ENCODE peak calls at places on chromosomes 5 and 9, in six cellular contexts. H is keratinocyte; J is left lung; Q is coronary artery; M is esophagus squamous epithelium; X is CD8-positive, alpha-beta T cell. V is an unnamed sample.

GRCh38 chr9:85332487-85332886 is 409.3 kb downstream of the AGTPBP1 start:
- DNase-seq in J (no peak), Q (no peak), X (no peak), H (no peak), M (no peak), V (peak)

GRCh38 chr5:138626333-138626944 is 51.2 kb upstream of the HSPA9 start:
- DNase-seq in Q (no peak), H (no peak), X (no peak), J (no peak), M (no peak), V (no peak)

GRCh38 chr5:9947231-9947693 is 302.4 kb downstream of the ATPSCKMT start:
- DNase-seq in J (no peak), X (no peak), Q (no peak), M (no peak), H (no peak), V (no peak)

GRCh38 chr5:179368806-179369529 is 23.7 kb upstream of the ADAMTS2 start:
- DNase-seq in H (no peak), M (no peak), J (peak), Q (no peak), X (no peak), V (no peak)

GRCh38 chr9:91246842-91247241 is 114.9 kb downstream of the AUH start:
- DNase-seq in J (no peak), M (no peak), X (no peak), H (no peak), Q (no peak), V (no peak)

GRCh38 chr9:129285382-129285781 is 107.3 kb upstream of the IER5L start:
- DNase-seq in H (no peak), Q (no peak), X (no peak), M (no peak), J (peak), V (no peak)

GRCh38 chr9:93828331-93829097 is 126.6 kb downstream of the BARX1 start:
- DNase-seq in J (no peak), H (no peak), M (no peak), Q (peak), X (no peak), V (no peak)

GRCh38 chr5:74124826-74125225 is 498.8 kb downstream of the ARHGEF28 start:
- DNase-seq in Q (no peak), M (no peak), H (no peak), X (no peak), J (no peak), V (no peak)

GRCh38 chr9:81557957-81558791 is 131.2 kb downstream of the TLE1 start:
- DNase-seq in Q (no peak), J (no peak), M (no peak), X (no peak), H (no peak), V (no peak)

GRCh38 chr9:114221706-114222465 is 66.5 kb downstream of the COL27A1 start:
- DNase-seq in Q (no peak), H (no peak), M (no peak), X (no peak), J (no peak), V (no peak)

GRCh38 chr9:127566351-127567001 is 45.6 kb upstream of the STXBP1 start:
- DNase-seq in Q (no peak), M (no peak), J (peak), H (peak), X (no peak), V (no peak)

GRCh38 chr5:50595199-50595598 is 71.2 kb upstream of the PARP8 start:
- DNase-seq in H (peak), Q (no peak), J (no peak), M (no peak), X (no peak), V (no peak)

GRCh38 chr5:177397875-177398390 is 2.5 kb downstream of the PFN3 start:
- DNase-seq in X (no peak), H (no peak), M (no peak), Q (no peak), J (no peak), V (no peak)

GRCh38 chr9:71916834-71917534 is 5.5 kb downstream of the C9orf85 start:
- DNase-seq in J (no peak), H (no peak), M (no peak), X (no peak), Q (no peak), V (no peak)

GRCh38 chr5:96729156-96729555 is 67.0 kb downstream of the CAST start:
- DNase-seq in J (no peak), Q (no peak), M (no peak), X (no peak), H (no peak), V (no peak)

GRCh38 chr5:132459031-132459982 is 31.3 kb downstream of the IRF1 start:
- DNase-seq in Q (no peak), X (no peak), M (no peak), H (no peak), J (peak), V (no peak)

GRCh38 chr9:105007143-105007542 is 79.2 kb upstream of the ABCA1 start:
- DNase-seq in M (no peak), H (peak), Q (no peak), J (peak), X (no peak), V (no peak)

GRCh38 chr9:77735515-77735914 is 87.4 kb upstream of the GNA14 start:
- DNase-seq in J (no peak), X (no peak), Q (no peak), M (no peak), H (no peak), V (no peak)

GRCh38 chr5:133360693-133361479 is 251.5 kb downstream of the FSTL4 start:
- DNase-seq in Q (no peak), H (no peak), J (no peak), X (no peak), M (no peak), V (no peak)

GRCh38 chr5:122354293-122354692 is 42.3 kb downstream of the SNCAIP start:
- DNase-seq in H (no peak), Q (no peak), J (no peak), X (no peak), M (no peak), V (no peak)

GRCh38 chr5:89967806-89968444 is 441.6 kb downstream of the CETN3 start:
- DNase-seq in Q (no peak), M (no peak), X (no peak), H (no peak), J (no peak), V (no peak)

GRCh38 chr5:14420136-14420808 is 161.3 kb upstream of the OTULINL start:
- DNase-seq in M (no peak), Q (no peak), X (no peak), H (no peak), J (no peak), V (no peak)

GRCh38 chr5:140214831-140215230 is 39.8 kb downstream of the CYSTM1 start:
- DNase-seq in Q (no peak), X (no peak), H (no peak), J (no peak), M (no peak), V (no peak)

GRCh38 chr5:124704594-124705284 is 41.7 kb downstream of the ZNF608 start:
- DNase-seq in X (no peak), H (no peak), J (no peak), Q (no peak), M (no peak), V (no peak)

GRCh38 chr9:118038713-118039112 is 334.5 kb downstream of the TLR4 start:
- DNase-seq in M (no peak), X (no peak), J (no peak), Q (no peak), H (no peak), V (no peak)

GRCh38 chr9:2664675-2665065 is 43.1 kb downstream of the VLDLR start:
- DNase-seq in H (no peak), J (no peak), Q (no peak), X (no peak), M (no peak), V (no peak)

GRCh38 chr9:114125614-114126013 is 26.5 kb upstream of the KIF12 start:
- DNase-seq in H (no peak), J (no peak), Q (no peak), M (no peak), X (no peak), V (no peak)

DNA sequence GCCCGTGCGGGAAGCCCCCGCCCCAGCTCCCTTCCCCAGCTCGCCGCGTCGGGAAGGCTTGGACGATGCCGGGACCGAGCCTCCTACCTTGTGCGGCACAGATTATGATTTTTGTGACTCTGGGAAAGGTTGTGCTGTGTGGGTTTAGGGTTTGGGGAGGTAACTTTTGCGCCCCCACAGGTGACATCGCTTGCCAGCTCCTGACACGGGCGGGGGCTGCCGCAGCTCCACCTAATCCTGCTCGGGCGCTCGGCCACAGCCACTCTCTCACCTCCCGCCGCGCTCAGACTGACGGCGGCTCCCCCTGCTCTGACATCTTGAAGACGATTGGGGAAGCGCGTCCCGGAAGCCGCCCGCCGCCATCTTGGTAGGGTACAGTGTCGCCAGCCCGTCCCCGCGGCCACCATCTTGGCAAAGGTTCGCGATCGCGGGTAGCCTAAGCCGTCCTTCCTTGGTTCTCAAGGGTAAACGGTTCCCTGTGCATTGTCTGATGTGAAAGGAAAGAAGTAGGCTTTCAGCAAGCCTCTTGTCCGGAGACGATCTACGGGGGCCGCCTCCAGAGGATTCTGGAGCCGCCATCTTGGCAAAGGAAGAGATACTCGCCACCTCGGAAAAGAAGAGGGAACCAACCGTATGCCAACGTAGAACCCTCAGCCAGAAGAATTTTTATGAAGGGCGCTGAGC is 1.7 kb upstream of the NR3C1 start:
- DNase-seq in J (peak), Q (peak), H (no peak), X (peak), M (peak), V (peak)
- TF ChIP-seq CTCF in J (no peak), Q (no peak), H (no peak), X (peak), M (no peak), V (no peak)

GRCh38 chr9:120928720-120929389 is 2.3 kb upstream of the TRAF1 start:
- DNase-seq in J (peak), X (peak), Q (peak), M (peak), H (no peak), V (peak)
- TF ChIP-seq CTCF in J (peak), X (no peak), Q (no peak), M (no peak), H (no peak), V (no peak)

DNA sequence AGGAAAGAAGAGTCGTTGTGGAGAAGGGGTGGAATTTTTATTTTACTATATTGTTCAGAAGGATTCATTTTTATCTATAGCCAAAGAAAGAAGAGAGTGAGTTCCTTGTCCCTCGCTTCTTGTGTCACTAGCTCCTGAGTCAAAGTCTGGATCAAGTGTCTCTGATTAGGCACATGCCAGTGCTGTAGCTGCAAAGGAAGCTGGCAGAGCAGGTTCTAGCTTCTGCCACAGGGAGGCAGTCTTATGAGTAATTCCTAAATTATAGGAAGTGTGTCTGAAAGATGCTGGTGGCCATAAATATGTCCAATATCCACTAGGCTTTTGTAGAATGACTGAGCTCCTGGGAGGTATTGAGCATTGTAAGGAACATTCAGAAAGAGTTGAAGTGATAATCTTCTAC is 84.7 kb downstream of the DOCK2 start:
- DNase-seq in M (no peak), J (no peak), X (no peak), Q (no peak), H (no peak), V (no peak)
- TF ChIP-seq CTCF in M (no peak), J (no peak), X (no peak), Q (no peak), H (no peak), V (no peak)

GRCh38 chr5:35183243-35183955 is 46.9 kb downstream of the PRLR start:
- DNase-seq in X (no peak), M (no peak), Q (no peak), H (no peak), J (no peak), V (peak)
- TF ChIP-seq CTCF in X (no peak), M (peak), Q (peak), H (peak), J (no peak), V (peak)

GRCh38 chr5:38253759-38254158 is 4.6 kb upstream of the EGFLAM start:
- DNase-seq in Q (no peak), M (no peak), H (no peak), J (no peak), X (no peak), V (no peak)

GRCh38 chr5:38258037-38258318 is 381 bp upstream of the EGFLAM start:
- DNase-seq in M (no peak), Q (no peak), X (no peak), J (no peak), H (no peak), V (no peak)

GRCh38 chr5:38259062-38259857 is 901 bp downstream of the EGFLAM start:
- DNase-seq in X (no peak), H (no peak), Q (no peak), M (no peak), J (no peak), V (no peak)

GRCh38 chr5:38257236-38258036 is 923 bp upstream of the EGFLAM start:
- DNase-seq in M (no peak), H (no peak), J (no peak), X (no peak), Q (no peak), V (peak)

GRCh38 chr5:38258319-38259061 is at the start of gene EGFLAM:
- DNase-seq in M (no peak), H (no peak), X (no peak), J (no peak), Q (no peak), V (peak)
- TF ChIP-seq CTCF in M (no peak), H (no peak), X (no peak), J (no peak), Q (no peak), V (no peak)

DNA sequence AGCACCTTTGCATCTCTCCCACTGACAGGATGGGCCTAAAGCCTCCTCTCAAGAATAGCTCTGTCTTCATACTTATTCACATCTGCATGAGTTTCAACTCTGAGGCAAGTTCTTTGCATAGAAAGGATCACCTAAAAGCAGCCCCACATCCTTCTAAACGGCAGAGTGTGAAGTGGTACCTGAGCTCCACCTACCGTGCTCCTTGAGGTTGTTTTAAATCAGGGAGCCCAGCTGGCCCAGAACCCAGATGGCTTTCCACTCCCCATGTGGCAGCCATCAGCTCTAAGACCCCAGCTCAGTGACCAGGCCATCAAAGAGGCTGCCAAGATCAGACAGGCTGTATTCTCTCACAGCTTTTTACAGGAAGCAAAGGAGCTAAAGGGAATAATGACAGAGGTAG is 299.3 kb downstream of the RASEF start:
- DNase-seq in H (no peak), M (no peak), Q (no peak), J (no peak), X (no peak), V (no peak)
- TF ChIP-seq CTCF in H (no peak), M (no peak), Q (no peak), J (no peak), X (no peak), V (no peak)

GRCh38 chr5:6634327-6634713 is 1.1 kb downstream of the SRD5A1 start:
- DNase-seq in M (no peak), J (no peak), X (no peak), Q (no peak), H (no peak), V (no peak)

GRCh38 chr5:6632931-6633468 is at the start of the genes NSUN2 and SRD5A1:
- DNase-seq in X (peak), J (peak), Q (peak), H (peak), M (peak), V (peak)

GRCh38 chr5:6631441-6631840 is 1.4 kb downstream of the NSUN2 start:
- DNase-seq in M (no peak), H (no peak), Q (no peak), X (no peak), J (no peak), V (no peak)

GRCh38 chr5:6633469-6634326 is 458 bp downstream of the SRD5A1 start:
- DNase-seq in Q (peak), J (peak), X (peak), M (no peak), H (no peak), V (peak)

DNA sequence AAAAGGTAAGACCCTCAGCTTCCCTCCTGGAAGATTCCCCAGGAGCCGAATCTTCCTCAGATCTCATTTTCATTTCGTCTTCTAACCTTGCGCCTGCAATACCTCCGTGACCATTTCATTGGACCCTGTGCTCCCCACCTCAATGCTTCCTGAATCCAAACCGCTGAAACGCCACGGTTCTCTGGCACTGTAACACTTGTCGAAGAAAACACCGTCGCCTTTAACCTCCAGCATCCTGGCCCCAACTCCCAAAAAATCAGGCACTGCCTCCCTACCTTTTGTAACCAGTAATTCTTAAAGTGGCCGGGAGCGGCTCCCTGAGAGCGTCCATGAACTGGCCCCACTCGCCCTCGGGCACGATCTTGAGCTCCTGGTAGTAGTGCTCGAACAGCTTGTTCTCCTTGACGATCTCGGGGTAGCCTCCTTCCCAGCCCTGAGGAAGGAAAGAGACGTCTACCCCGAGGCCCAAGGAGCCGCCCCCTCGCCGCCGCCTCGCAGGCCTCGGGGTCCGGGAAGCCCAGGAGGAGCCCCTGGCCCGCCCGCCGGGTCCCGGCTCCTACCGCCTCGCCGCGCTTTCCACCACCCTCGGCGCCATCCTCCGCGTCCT is 417 bp downstream of the NSUN2 start:
- DNase-seq in Q (no peak), J (peak), M (no peak), X (no peak), H (no peak), V (no peak)
- TF ChIP-seq CTCF in Q (no peak), J (no peak), M (no peak), X (no peak), H (no peak), V (no peak)

GRCh38 chr5:108481355-108481931 is 99.5 kb upstream of the FBXL17 start:
- DNase-seq in X (no peak), H (no peak), M (no peak), Q (no peak), J (no peak), V (no peak)
- TF ChIP-seq CTCF in X (no peak), H (peak), M (no peak), Q (peak), J (no peak), V (peak)

GRCh38 chr5:135750506-135750905 is 84.0 kb upstream of the SLC25A48 start:
- DNase-seq in J (no peak), M (no peak), H (no peak), X (no peak), Q (no peak), V (no peak)
- TF ChIP-seq CTCF in J (no peak), M (no peak), H (no peak), X (no peak), Q (no peak), V (no peak)

DNA sequence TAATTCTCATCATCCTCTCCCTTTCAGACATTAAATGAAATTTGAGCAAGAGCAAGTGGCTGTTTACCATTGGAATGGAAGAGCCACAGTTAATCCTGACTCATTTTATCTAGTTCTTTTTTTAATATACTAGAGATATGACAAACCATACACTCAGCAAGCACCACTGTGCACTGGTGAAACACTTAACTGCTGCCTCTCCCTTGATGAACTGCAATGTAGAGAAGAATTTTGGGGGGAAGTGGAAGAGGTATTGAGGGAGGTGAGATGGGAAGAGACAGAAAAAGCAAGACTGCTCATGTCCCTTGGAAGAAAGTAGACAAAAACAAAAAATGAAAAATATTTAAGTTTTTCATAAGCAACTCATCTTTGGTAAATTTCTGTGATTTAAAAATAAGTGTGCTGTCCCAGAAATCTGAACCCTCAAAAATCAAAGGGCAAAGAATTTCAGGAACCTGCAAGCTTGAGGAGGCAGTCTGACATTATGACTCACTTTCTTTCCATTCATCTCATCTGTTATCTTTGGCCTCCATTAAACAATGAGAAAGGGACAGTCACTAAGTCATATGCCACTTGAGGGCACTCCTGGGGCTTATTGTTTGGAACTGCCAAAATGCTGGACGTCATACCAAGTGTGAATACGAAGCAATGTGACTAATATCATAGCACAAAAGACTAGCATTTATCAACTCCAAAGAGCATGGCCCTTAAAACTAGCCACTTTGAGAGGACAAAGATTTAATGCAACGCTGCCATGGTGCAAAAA is 566.8 kb upstream of the DMAC1 start:
- DNase-seq in X (no peak), Q (no peak), M (no peak), J (no peak), H (no peak), V (no peak)
- TF ChIP-seq CTCF in X (no peak), Q (no peak), M (no peak), J (no peak), H (no peak), V (no peak)

V was measured in endothelial cell.